ENCODE peak calls at places on chromosomes 2 and 18, in ten cellular contexts. D, E, M, L, U, J, N, H, B and O are unnamed samples.

GRCh38 chr2:120389036-120389391 is 43.1 kb downstream of the INHBB start:
- DNase-seq in U (no peak), J (no peak), N (no peak), B (no peak), L (no peak), D (no peak), E (no peak), M (no peak), H (no peak), O (no peak)

GRCh38 chr2:128579825-128580224 is 261.2 kb upstream of the HS6ST1 start:
- DNase-seq in L (no peak), D (no peak), U (no peak), N (no peak), B (no peak), E (no peak), H (no peak), J (no peak), M (no peak), O (no peak)

GRCh38 chr2:111910609-111911277 is 12.3 kb downstream of the MERTK start:
- DNase-seq in M (no peak), B (no peak), L (no peak), E (no peak), D (no peak), N (no peak), U (peak), J (no peak), H (no peak), O (no peak)

GRCh38 chr2:188475945-188476344 is 184.3 kb downstream of the GULP1 start:
- DNase-seq in M (no peak), U (no peak), D (no peak), L (peak), B (no peak), J (peak), N (no peak), E (no peak), H (no peak), O (no peak)

GRCh38 chr18:13580351-13580750 is 146.0 kb downstream of the FAM210A start:
- DNase-seq in M (no peak), N (no peak), L (no peak), U (no peak), J (no peak), H (no peak), B (no peak), D (no peak), E (no peak), O (no peak)

GRCh38 chr18:49020129-49020528 is 69.4 kb upstream of the SMAD7 start:
- DNase-seq in M (no peak), B (no peak), H (no peak), N (no peak), U (no peak), E (no peak), J (no peak), L (no peak), D (no peak), O (no peak)

GRCh38 chr2:218166791-218167190 is at the start of gene CXCR1:
- DNase-seq in J (no peak), N (no peak), H (peak), M (no peak), U (no peak), E (no peak), D (no peak), L (no peak), B (no peak), O (no peak)

GRCh38 chr2:15916336-15916735 is 24.0 kb upstream of the MYCN start:
- DNase-seq in H (no peak), E (no peak), D (no peak), U (no peak), L (no peak), M (no peak), J (no peak), B (no peak), N (no peak), O (no peak)

GRCh38 chr2:110115291-110116032 is at the start of gene MALL:
- DNase-seq in L (no peak), H (no peak), D (no peak), N (peak), U (no peak), J (no peak), B (no peak), M (peak), E (no peak), O (peak)

GRCh38 chr2:128215897-128216645 is 102.6 kb downstream of the HS6ST1 start:
- DNase-seq in H (no peak), N (no peak), J (no peak), B (no peak), E (no peak), M (no peak), L (no peak), U (no peak), D (no peak), O (no peak)

GRCh38 chr18:68263481-68263880 is 451.4 kb downstream of the TMX3 start:
- DNase-seq in N (peak), E (no peak), L (peak), H (no peak), J (no peak), D (no peak), B (no peak), M (no peak), U (no peak), O (no peak)

GRCh38 chr18:35653392-35653791 is 71.9 kb downstream of the GALNT1 start:
- DNase-seq in L (no peak), E (no peak), M (no peak), D (no peak), J (no peak), U (no peak), N (no peak), H (no peak), B (no peak), O (no peak)

GRCh38 chr18:7871560-7872456 is 304.7 kb downstream of the PTPRM start:
- DNase-seq in E (no peak), U (no peak), M (no peak), D (no peak), L (peak), B (no peak), N (peak), H (no peak), J (no peak), O (no peak)

GRCh38 chr2:38407111-38407682 is 30.1 kb upstream of the ATL2 start:
- DNase-seq in N (peak), M (no peak), H (no peak), E (no peak), D (no peak), L (no peak), J (no peak), U (no peak), B (no peak), O (peak)

GRCh38 chr18:59697236-59697932 is at the start of gene CCBE1:
- DNase-seq in U (peak), E (no peak), D (peak), B (no peak), M (peak), L (peak), J (peak), N (peak), H (no peak), O (no peak)

GRCh38 chr18:76610933-76611749 is 116.1 kb upstream of the ZNF516 start:
- DNase-seq in L (no peak), U (no peak), D (no peak), J (no peak), M (no peak), B (no peak), E (no peak), N (peak), H (no peak), O (no peak)

GRCh38 chr2:39508243-39508642 is 71.2 kb upstream of the MAP4K3 start:
- DNase-seq in J (peak), U (no peak), M (no peak), N (peak), L (no peak), B (no peak), D (no peak), H (no peak), E (no peak), O (no peak)

GRCh38 chr18:68262697-68263293 is 452.1 kb downstream of the TMX3 start:
- DNase-seq in E (no peak), N (peak), U (no peak), B (no peak), D (no peak), M (no peak), H (no peak), L (peak), J (peak), O (no peak)

GRCh38 chr2:60290534-60290933 is 262.9 kb downstream of the BCL11A start:
- DNase-seq in E (no peak), D (no peak), N (no peak), H (no peak), J (no peak), M (no peak), B (no peak), L (no peak), U (no peak), O (no peak)

GRCh38 chr2:213288913-213289700 is 4.8 kb downstream of the SPAG16 start:
- DNase-seq in D (no peak), U (no peak), M (no peak), E (no peak), H (no peak), B (no peak), L (no peak), J (no peak), N (no peak), O (no peak)

GRCh38 chr2:104406273-104406726 is 447.6 kb upstream of the POU3F3 start:
- DNase-seq in B (no peak), N (no peak), J (peak), L (no peak), E (no peak), U (peak), M (no peak), D (no peak), H (no peak), O (no peak)

GRCh38 chr18:48805826-48806535 is 144.8 kb downstream of the SMAD7 start:
- DNase-seq in D (no peak), M (no peak), H (no peak), N (no peak), B (no peak), E (no peak), U (no peak), L (no peak), J (no peak), O (no peak)

GRCh38 chr2:33518929-33519328 is 42.5 kb downstream of the RASGRP3 start:
- DNase-seq in D (no peak), J (peak), M (no peak), E (no peak), L (peak), N (peak), B (no peak), U (no peak), H (no peak), O (no peak)

GRCh38 chr2:38218583-38218982 is 142.6 kb upstream of the CYP1B1 start:
- DNase-seq in M (peak), E (no peak), J (peak), D (no peak), L (no peak), N (peak), B (no peak), H (no peak), U (no peak), O (no peak)

GRCh38 chr2:65430515-65431416 is 1.6 kb downstream of the SPRED2 start:
- DNase-seq in E (no peak), M (peak), J (peak), D (peak), U (peak), H (peak), L (no peak), B (peak), N (peak), O (no peak)

GRCh38 chr2:68046224-68046623 is 16.6 kb downstream of the C1D start:
- DNase-seq in H (no peak), D (no peak), L (no peak), M (no peak), N (no peak), J (no peak), U (no peak), E (no peak), B (no peak), O (no peak)

GRCh38 chr18:10739152-10739551 is 213.3 kb downstream of the NAPG start:
- DNase-seq in E (no peak), B (no peak), J (no peak), U (no peak), N (peak), L (no peak), H (no peak), M (peak), D (peak), O (no peak)

GRCh38 chr2:239824051-239824694 is 201.0 kb downstream of the NDUFA10 start:
- DNase-seq in E (no peak), L (peak), D (peak), B (peak), J (no peak), H (no peak), N (peak), U (peak), M (peak), O (no peak)

GRCh38 chr18:66749475-66750035 is 145.7 kb upstream of the CDH19 start:
- DNase-seq in D (no peak), H (no peak), L (no peak), E (no peak), J (no peak), N (no peak), U (no peak), M (no peak), B (no peak), O (no peak)

GRCh38 chr18:48228301-48228715 is 180.9 kb downstream of the ZBTB7C start:
- DNase-seq in U (no peak), B (no peak), J (peak), M (no peak), L (peak), D (no peak), H (no peak), E (no peak), N (peak), O (no peak)

GRCh38 chr2:55869637-55870325 is 53.8 kb downstream of the EFEMP1 start:
- DNase-seq in N (no peak), H (no peak), M (no peak), D (no peak), J (peak), B (no peak), U (no peak), E (no peak), L (peak), O (no peak)

GRCh38 chr18:75139226-75139911 is 69.6 kb downstream of the PTGR3 start:
- DNase-seq in M (no peak), U (no peak), E (no peak), J (no peak), L (no peak), B (no peak), H (no peak), D (no peak), N (no peak), O (no peak)